ENCODE peak calls at places on chromosome 4, in seven cellular contexts. One of them, this sample, is unnamed.

GRCh38 chr4:36274158-36274557 is 7.3 kb upstream of the DTHD1 start:
- DNase-seq in fibroblast of lung: no peak
- DNase-seq in BE2C: no peak
- DNase-seq in psoas muscle: no peak
- DNase-seq in heart left ventricle: no peak
- DNase-seq in IMR-90: no peak
- DNase-seq in K562: no peak
- DNase-seq in this sample: peak

GRCh38 chr4:80172203-80172602 is 25.1 kb upstream of the PRDM8 start:
- DNase-seq in fibroblast of lung: no peak
- DNase-seq in BE2C: no peak
- DNase-seq in psoas muscle: no peak
- DNase-seq in heart left ventricle: no peak
- DNase-seq in IMR-90: no peak
- DNase-seq in K562: no peak
- DNase-seq in this sample: no peak

GRCh38 chr4:22471999-22472434 is 43.8 kb downstream of the ADGRA3 start:
- DNase-seq in fibroblast of lung: no peak
- DNase-seq in BE2C: no peak
- DNase-seq in psoas muscle: no peak
- DNase-seq in heart left ventricle: no peak
- DNase-seq in IMR-90: peak
- DNase-seq in K562: no peak
- DNase-seq in this sample: no peak

GRCh38 chr4:149911995-149912394 is 96.4 kb upstream of the IQCM start:
- DNase-seq in fibroblast of lung: no peak
- DNase-seq in BE2C: no peak
- DNase-seq in psoas muscle: no peak
- DNase-seq in heart left ventricle: no peak
- DNase-seq in IMR-90: no peak
- DNase-seq in K562: no peak
- DNase-seq in this sample: peak

GRCh38 chr4:110106946-110107325 is 91.5 kb downstream of the ELOVL6 start:
- DNase-seq in fibroblast of lung: peak
- DNase-seq in BE2C: no peak
- DNase-seq in psoas muscle: no peak
- DNase-seq in heart left ventricle: no peak
- DNase-seq in IMR-90: peak
- DNase-seq in K562: no peak
- DNase-seq in this sample: peak

GRCh38 chr4:10184051-10184450 is 67.5 kb upstream of the WDR1 start:
- DNase-seq in fibroblast of lung: no peak
- DNase-seq in BE2C: no peak
- DNase-seq in psoas muscle: no peak
- DNase-seq in heart left ventricle: no peak
- DNase-seq in IMR-90: peak
- DNase-seq in K562: no peak
- DNase-seq in this sample: no peak

GRCh38 chr4:142265946-142266345 is 580.2 kb downstream of the INPP4B start:
- DNase-seq in fibroblast of lung: no peak
- DNase-seq in BE2C: no peak
- DNase-seq in psoas muscle: no peak
- DNase-seq in heart left ventricle: no peak
- DNase-seq in IMR-90: no peak
- DNase-seq in K562: no peak
- DNase-seq in this sample: no peak

GRCh38 chr4:152316969-152317368 is 218.9 kb downstream of the FBXW7 start:
- DNase-seq in fibroblast of lung: peak
- DNase-seq in BE2C: no peak
- DNase-seq in psoas muscle: no peak
- DNase-seq in heart left ventricle: no peak
- DNase-seq in IMR-90: peak
- DNase-seq in K562: no peak
- DNase-seq in this sample: peak

GRCh38 chr4:130026185-130026584 is 930.2 kb downstream of the C4orf33 start:
- DNase-seq in fibroblast of lung: no peak
- DNase-seq in BE2C: no peak
- DNase-seq in psoas muscle: no peak
- DNase-seq in heart left ventricle: no peak
- DNase-seq in IMR-90: no peak
- DNase-seq in K562: no peak
- DNase-seq in this sample: no peak

GRCh38 chr4:76704133-76704881 is 193.6 kb downstream of the SOWAHB start:
- DNase-seq in fibroblast of lung: peak
- DNase-seq in BE2C: no peak
- DNase-seq in psoas muscle: no peak
- DNase-seq in heart left ventricle: no peak
- DNase-seq in IMR-90: peak
- DNase-seq in K562: no peak
- DNase-seq in this sample: peak

GRCh38 chr4:142379277-142380051 is 466.6 kb downstream of the INPP4B start:
- DNase-seq in fibroblast of lung: peak
- DNase-seq in BE2C: no peak
- DNase-seq in psoas muscle: no peak
- DNase-seq in heart left ventricle: no peak
- DNase-seq in IMR-90: peak
- DNase-seq in K562: no peak
- DNase-seq in this sample: peak

GRCh38 chr4:174631901-174632758 is 109.8 kb upstream of the HPGD start:
- DNase-seq in fibroblast of lung: peak
- DNase-seq in BE2C: no peak
- DNase-seq in psoas muscle: no peak
- DNase-seq in heart left ventricle: no peak
- DNase-seq in IMR-90: peak
- DNase-seq in K562: peak
- DNase-seq in this sample: peak

GRCh38 chr4:15875663-15876460 is 62.7 kb downstream of the FGFBP1 start:
- DNase-seq in fibroblast of lung: no peak
- DNase-seq in BE2C: no peak
- DNase-seq in psoas muscle: no peak
- DNase-seq in heart left ventricle: no peak
- DNase-seq in IMR-90: no peak
- DNase-seq in K562: no peak
- DNase-seq in this sample: no peak

GRCh38 chr4:147037089-147037488 is 91.4 kb upstream of the TTC29 start:
- DNase-seq in fibroblast of lung: no peak
- DNase-seq in BE2C: no peak
- DNase-seq in psoas muscle: no peak
- DNase-seq in heart left ventricle: no peak
- DNase-seq in IMR-90: no peak
- DNase-seq in K562: no peak
- DNase-seq in this sample: no peak

GRCh38 chr4:125736057-125736456 is 421.3 kb downstream of the FAT4 start:
- DNase-seq in fibroblast of lung: peak
- DNase-seq in BE2C: no peak
- DNase-seq in psoas muscle: no peak
- DNase-seq in heart left ventricle: no peak
- DNase-seq in IMR-90: peak
- DNase-seq in K562: no peak
- DNase-seq in this sample: peak

GRCh38 chr4:20311863-20312262 is 60.2 kb downstream of the SLIT2 start:
- DNase-seq in fibroblast of lung: no peak
- DNase-seq in BE2C: no peak
- DNase-seq in psoas muscle: no peak
- DNase-seq in heart left ventricle: no peak
- DNase-seq in IMR-90: peak
- DNase-seq in K562: no peak
- DNase-seq in this sample: peak

GRCh38 chr4:122652379-122652778 is 31.5 kb upstream of the IL21 start:
- DNase-seq in fibroblast of lung: peak
- DNase-seq in BE2C: peak
- DNase-seq in psoas muscle: no peak
- DNase-seq in heart left ventricle: no peak
- DNase-seq in IMR-90: peak
- DNase-seq in K562: peak
- DNase-seq in this sample: peak

GRCh38 chr4:139720806-139721205 is 55.2 kb downstream of the MGST2 start:
- DNase-seq in fibroblast of lung: peak
- DNase-seq in BE2C: no peak
- DNase-seq in psoas muscle: no peak
- DNase-seq in heart left ventricle: no peak
- DNase-seq in IMR-90: peak
- DNase-seq in K562: no peak
- DNase-seq in this sample: no peak

GRCh38 chr4:44927361-44928061 is 201.2 kb upstream of the GNPDA2 start:
- DNase-seq in fibroblast of lung: peak
- DNase-seq in BE2C: no peak
- DNase-seq in psoas muscle: no peak
- DNase-seq in heart left ventricle: no peak
- DNase-seq in IMR-90: peak
- DNase-seq in K562: peak
- DNase-seq in this sample: peak

GRCh38 chr4:87219648-87220093 is 747 bp downstream of the KLHL8 start:
- DNase-seq in fibroblast of lung: no peak
- DNase-seq in BE2C: peak
- DNase-seq in psoas muscle: peak
- DNase-seq in heart left ventricle: peak
- DNase-seq in IMR-90: peak
- DNase-seq in K562: peak
- DNase-seq in this sample: no peak

GRCh38 chr4:184959309-184959708 is 59.0 kb upstream of the HELT start:
- DNase-seq in fibroblast of lung: no peak
- DNase-seq in BE2C: no peak
- DNase-seq in psoas muscle: no peak
- DNase-seq in heart left ventricle: no peak
- DNase-seq in IMR-90: no peak
- DNase-seq in K562: no peak
- DNase-seq in this sample: no peak

GRCh38 chr4:139635966-139636365 is 29.7 kb upstream of the MGST2 start:
- DNase-seq in fibroblast of lung: no peak
- DNase-seq in BE2C: no peak
- DNase-seq in psoas muscle: no peak
- DNase-seq in heart left ventricle: no peak
- DNase-seq in IMR-90: no peak
- DNase-seq in K562: no peak
- DNase-seq in this sample: no peak

GRCh38 chr4:151808120-151808529 is 47.3 kb upstream of the GATB start:
- DNase-seq in fibroblast of lung: no peak
- DNase-seq in BE2C: no peak
- DNase-seq in psoas muscle: no peak
- DNase-seq in heart left ventricle: peak
- DNase-seq in IMR-90: peak
- DNase-seq in K562: no peak
- DNase-seq in this sample: peak

GRCh38 chr4:142961866-142962265 is 115.8 kb upstream of the INPP4B start:
- DNase-seq in fibroblast of lung: no peak
- DNase-seq in BE2C: no peak
- DNase-seq in psoas muscle: no peak
- DNase-seq in heart left ventricle: no peak
- DNase-seq in IMR-90: no peak
- DNase-seq in K562: no peak
- DNase-seq in this sample: no peak

GRCh38 chr4:72286185-72286584 is 254.4 kb downstream of the NPFFR2 start:
- DNase-seq in fibroblast of lung: peak
- DNase-seq in BE2C: no peak
- DNase-seq in psoas muscle: no peak
- DNase-seq in heart left ventricle: no peak
- DNase-seq in IMR-90: peak
- DNase-seq in K562: no peak
- DNase-seq in this sample: peak

GRCh38 chr4:160233141-160233540 is 1130.3 kb downstream of the RAPGEF2 start:
- DNase-seq in fibroblast of lung: no peak
- DNase-seq in BE2C: no peak
- DNase-seq in psoas muscle: no peak
- DNase-seq in heart left ventricle: no peak
- DNase-seq in IMR-90: no peak
- DNase-seq in K562: no peak
- DNase-seq in this sample: no peak

GRCh38 chr4:154998284-154998683 is 210.2 kb upstream of the NPY2R start:
- DNase-seq in fibroblast of lung: peak
- DNase-seq in BE2C: no peak
- DNase-seq in psoas muscle: no peak
- DNase-seq in heart left ventricle: no peak
- DNase-seq in IMR-90: peak
- DNase-seq in K562: no peak
- DNase-seq in this sample: no peak

GRCh38 chr4:100511906-100512305 is 5.9 kb downstream of the EMCN start:
- DNase-seq in fibroblast of lung: no peak
- DNase-seq in BE2C: no peak
- DNase-seq in psoas muscle: no peak
- DNase-seq in heart left ventricle: no peak
- DNase-seq in IMR-90: no peak
- DNase-seq in K562: no peak
- DNase-seq in this sample: no peak

GRCh38 chr4:4595252-4595651 is 53.4 kb upstream of the STX18 start:
- DNase-seq in fibroblast of lung: no peak
- DNase-seq in BE2C: no peak
- DNase-seq in psoas muscle: no peak
- DNase-seq in heart left ventricle: no peak
- DNase-seq in IMR-90: no peak
- DNase-seq in K562: no peak
- DNase-seq in this sample: no peak
- TF ChIP-seq CTCF in fibroblast of lung: no peak
- TF ChIP-seq CTCF in BE2C: peak
- TF ChIP-seq CTCF in psoas muscle: no peak
- TF ChIP-seq CTCF in heart left ventricle: no peak
- TF ChIP-seq CTCF in IMR-90: no peak
- TF ChIP-seq CTCF in K562: peak
- TF ChIP-seq CTCF in this sample: peak

GRCh38 chr4:85928775-85929585 is 430.9 kb downstream of the MAPK10 start:
- DNase-seq in fibroblast of lung: peak
- DNase-seq in BE2C: no peak
- DNase-seq in psoas muscle: no peak
- DNase-seq in heart left ventricle: no peak
- DNase-seq in IMR-90: peak
- DNase-seq in K562: no peak
- DNase-seq in this sample: peak
- H3K4me3 ChIP-seq in fibroblast of lung: no peak
- H3K4me3 ChIP-seq in BE2C: no peak
- H3K4me3 ChIP-seq in psoas muscle: no peak
- H3K4me3 ChIP-seq in heart left ventricle: no peak
- H3K4me3 ChIP-seq in IMR-90: no peak
- H3K4me3 ChIP-seq in K562: no peak
- H3K4me3 ChIP-seq in this sample: no peak

DNA sequence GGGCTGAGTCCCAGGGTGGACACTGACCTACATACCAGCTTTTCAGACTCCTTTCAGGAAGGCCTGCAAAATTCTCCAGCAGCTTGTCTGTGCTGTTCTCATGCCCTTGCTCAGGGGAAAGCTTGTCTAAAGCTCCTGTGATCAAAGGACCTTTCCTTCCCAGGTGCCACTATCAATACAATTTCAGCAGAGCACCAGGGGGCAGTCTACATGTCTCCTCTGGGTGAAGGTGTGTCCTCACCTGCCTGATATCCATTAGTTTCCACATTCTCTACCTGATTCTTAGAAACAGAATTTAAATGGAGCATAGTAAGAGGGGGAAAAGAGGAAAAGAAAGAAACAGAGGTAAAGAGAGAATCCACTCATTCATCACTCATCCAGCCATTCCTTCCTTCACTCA is 114.2 kb downstream of the PPARGC1A start:
- DNase-seq in fibroblast of lung: no peak
- DNase-seq in BE2C: no peak
- DNase-seq in psoas muscle: no peak
- DNase-seq in heart left ventricle: no peak
- DNase-seq in IMR-90: no peak
- DNase-seq in K562: no peak
- DNase-seq in this sample: no peak
- TF ChIP-seq CTCF in fibroblast of lung: no peak
- TF ChIP-seq CTCF in BE2C: peak
- TF ChIP-seq CTCF in psoas muscle: no peak
- TF ChIP-seq CTCF in heart left ventricle: no peak
- TF ChIP-seq CTCF in IMR-90: no peak
- TF ChIP-seq CTCF in K562: no peak
- TF ChIP-seq CTCF in this sample: no peak

GRCh38 chr4:24547979-24548378 is 36.4 kb downstream of the DHX15 start:
- DNase-seq in fibroblast of lung: no peak
- DNase-seq in BE2C: no peak
- DNase-seq in psoas muscle: no peak
- DNase-seq in heart left ventricle: no peak
- DNase-seq in IMR-90: no peak
- DNase-seq in K562: no peak
- DNase-seq in this sample: no peak

GRCh38 chr4:24544208-24544607 is 40.1 kb downstream of the DHX15 start:
- DNase-seq in fibroblast of lung: no peak
- DNase-seq in BE2C: no peak
- DNase-seq in psoas muscle: no peak
- DNase-seq in heart left ventricle: no peak
- DNase-seq in IMR-90: no peak
- DNase-seq in K562: no peak
- DNase-seq in this sample: no peak
- H3K4me3 ChIP-seq in fibroblast of lung: no peak
- H3K4me3 ChIP-seq in BE2C: no peak
- H3K4me3 ChIP-seq in psoas muscle: no peak
- H3K4me3 ChIP-seq in heart left ventricle: no peak
- H3K4me3 ChIP-seq in IMR-90: no peak
- H3K4me3 ChIP-seq in K562: no peak
- H3K4me3 ChIP-seq in this sample: no peak